ENCODE peak calls at places on chromosome 19, in five cellular contexts. Z is NT2/D1, H is H1, S is GM12878, Y is HepG2. J is an unnamed sample.

GRCh38 chr19:20503536-20503935 is 62.0 kb downstream of the ZNF737 start:
- DNase-seq in H (no peak), S (no peak), Y (no peak), Z (no peak), J (no peak)

GRCh38 chr19:57816652-57817051 is 1.9 kb upstream of the ZNF552 start:
- DNase-seq in Z (no peak), H (no peak), S (no peak), Y (no peak), J (no peak)

GRCh38 chr19:39146091-39146490 is 20.5 kb downstream of the PAK4 start:
- DNase-seq in S (no peak), H (no peak), Z (no peak), Y (no peak), J (no peak)

GRCh38 chr19:33398361-33399060 is 25.0 kb downstream of the CEBPG start:
- DNase-seq in H (no peak), Y (no peak), Z (no peak), S (no peak), J (no peak)

GRCh38 chr19:35155441-35155840 is 906 bp downstream of the FXYD5 start:
- DNase-seq in S (no peak), Y (no peak), Z (no peak), H (no peak), J (no peak)

GRCh38 chr19:49499030-49499670 is 2.9 kb downstream of the RPS11 start:
- DNase-seq in Z (no peak), H (no peak), S (no peak), Y (no peak), J (no peak)

GRCh38 chr19:37977992-37978391 is 71.0 kb downstream of the SIPA1L3 start:
- DNase-seq in S (no peak), H (no peak), Z (no peak), Y (no peak), J (no peak)

GRCh38 chr19:30551271-30551670 is 179.1 kb downstream of the ZNF536 start:
- DNase-seq in S (no peak), Z (no peak), H (no peak), Y (no peak), J (no peak)

GRCh38 chr19:53992815-53993214 is 1.4 kb downstream of the CACNG6 start:
- DNase-seq in Z (no peak), Y (no peak), H (no peak), S (no peak), J (no peak)

GRCh38 chr19:33780746-33781145 is 15.9 kb upstream of the KCTD15 start:
- DNase-seq in Z (no peak), Y (no peak), S (no peak), H (no peak), J (no peak)

GRCh38 chr19:31352782-31353651 is 3.8 kb upstream of the TSHZ3 start:
- DNase-seq in Z (no peak), S (no peak), H (peak; percentile 65), Y (no peak), J (no peak)

GRCh38 chr19:48480476-48481190 is 11.5 kb downstream of the CYTH2 start:
- DNase-seq in S (no peak), H (no peak), Z (no peak), Y (no peak), J (no peak)

GRCh38 chr19:28213476-28214082 is 999.4 kb downstream of the UQCRFS1 start:
- DNase-seq in Z (no peak), Y (no peak), H (no peak), S (no peak), J (no peak)

GRCh38 chr19:35639863-35640262 is 1.7 kb upstream of the ETV2 start:
- DNase-seq in H (no peak), Z (no peak), S (no peak), Y (no peak), J (no peak)

GRCh38 chr19:7554990-7555864 is 19.7 kb downstream of the PNPLA6 start:
- DNase-seq in Z (no peak), Y (no peak), H (peak; percentile 95), S (no peak), J (peak; percentile 88)

GRCh38 chr19:35211545-35212230 is 16.9 kb downstream of the FAM187B start:
- DNase-seq in Z (no peak), Y (peak; percentile 13), S (no peak), H (no peak), J (no peak)

GRCh38 chr19:33498391-33499000 is 23.1 kb downstream of the PEPD start:
- DNase-seq in H (no peak), S (no peak), Z (no peak), Y (no peak), J (no peak)

GRCh38 chr19:49243129-49243528 is 81.9 kb downstream of the SLC6A16 start:
- DNase-seq in Z (no peak), H (no peak), Y (no peak), S (no peak), J (no peak)

GRCh38 chr19:3132971-3133792 is 2.7 kb upstream of the GNA15 start:
- DNase-seq in Y (no peak), Z (no peak), S (peak; percentile 85), H (no peak), J (no peak)

GRCh38 chr19:46181386-46181774 is 33.3 kb downstream of the IGFL2 start:
- DNase-seq in Z (no peak), H (no peak), S (no peak), Y (no peak), J (no peak)

GRCh38 chr19:55041627-55042343 is 3.7 kb upstream of the GP6 start:
- DNase-seq in Y (no peak), S (no peak), H (no peak), Z (no peak), J (no peak)
- TF ChIP-seq SUZ12 in Y (no peak), S (no peak), H (no peak), Z (no peak), J (no peak)

GRCh38 chr19:13411899-13412298 is 94.4 kb downstream of the CACNA1A start:
- DNase-seq in H (no peak), Z (no peak), Y (no peak), S (no peak), J (no peak)

GRCh38 chr19:13420780-13421179 is 85.5 kb downstream of the CACNA1A start:
- DNase-seq in Z (no peak), Y (no peak), S (no peak), H (no peak), J (no peak)

GRCh38 chr19:13417054-13417453 is 89.2 kb downstream of the CACNA1A start:
- DNase-seq in Y (peak; percentile 3), H (no peak), Z (no peak), S (peak; percentile 20), J (no peak)
- TF ChIP-seq SUZ12 in Y (no peak), H (no peak), Z (no peak), S (no peak), J (no peak)

GRCh38 chr19:18379803-18380747 is 5.9 kb upstream of the GDF15 start:
- DNase-seq in H (no peak), Y (peak; percentile 98), S (no peak), Z (no peak), J (no peak)
- TF ChIP-seq SUZ12 in H (no peak), Y (no peak), S (no peak), Z (no peak), J (no peak)

GRCh38 chr19:50728084-50728737 is 5.0 kb downstream of the CLEC11A start:
- DNase-seq in Y (peak; percentile 20), S (no peak), H (peak; percentile 95), Z (peak; percentile 89), J (peak; percentile 91)
- TF ChIP-seq SUZ12 in Y (no peak), S (no peak), H (peak; percentile 42), Z (no peak), J (no peak)

GRCh38 chr19:40523322-40524047 is 53.2 kb upstream of the SHKBP1 start:
- DNase-seq in S (no peak), Y (peak; percentile 61), H (peak; percentile 87), Z (peak; percentile 55), J (peak; percentile 84)
- TF ChIP-seq SUZ12 in S (no peak), Y (no peak), H (peak; percentile 43), Z (no peak), J (no peak)

GRCh38 chr19:43749152-43749551 is 5.6 kb downstream of the SMG9 start:
- DNase-seq in Y (no peak), H (no peak), S (no peak), Z (no peak), J (no peak)
- TF ChIP-seq SUZ12 in Y (no peak), H (no peak), S (no peak), Z (no peak), J (no peak)